ENCODE peak calls at places on chromosome 7, in ten cellular contexts. M, B, P, W, F, V, U, T, C and D are unnamed samples.

GRCh38 chr7:159211540-159212182 is 67.0 kb upstream of the VIPR2 start:
- DNase-seq in F (no peak), T (no peak), V (no peak), B (peak; percentile 67), C (no peak), U (no peak), W (no peak), P (no peak), M (no peak), D (no peak)

GRCh38 chr7:55187701-55188491 is 169.1 kb downstream of the EGFR start:
- DNase-seq in T (no peak), U (no peak), P (no peak), C (no peak), V (no peak), B (no peak), M (peak; percentile 46), W (peak; percentile 78), F (peak; percentile 47), D (no peak)

GRCh38 chr7:29991937-29992336 is 2.3 kb upstream of the SCRN1 start:
- DNase-seq in W (no peak), M (no peak), U (no peak), F (no peak), B (no peak), C (no peak), V (no peak), T (no peak), P (no peak), D (no peak)

GRCh38 chr7:90749774-90750173 is 153.7 kb downstream of the CDK14 start:
- DNase-seq in F (no peak), T (no peak), M (no peak), B (no peak), U (no peak), V (no peak), W (no peak), C (no peak), P (no peak), D (no peak)

GRCh38 chr7:150755473-150756099 is 18.4 kb downstream of the GIMAP5 start:
- DNase-seq in M (no peak), V (no peak), F (no peak), P (no peak), B (no peak), W (no peak), T (no peak), U (no peak), C (peak; percentile 2), D (no peak)

GRCh38 chr7:66927348-66927948 is 6.4 kb downstream of the TMEM248 start:
- DNase-seq in C (no peak), W (no peak), B (no peak), U (no peak), V (no peak), F (no peak), T (no peak), M (no peak), P (no peak), D (no peak)

GRCh38 chr7:7641129-7641663 is 644 bp downstream of the UMAD1 start:
- DNase-seq in C (no peak), B (no peak), V (no peak), F (no peak), U (no peak), P (no peak), M (no peak), T (no peak), W (peak; percentile 36), D (no peak)

GRCh38 chr7:92699560-92699959 is 109.4 kb upstream of the FAM133B start:
- DNase-seq in P (no peak), U (no peak), B (no peak), C (no peak), F (no peak), M (no peak), V (no peak), T (no peak), W (no peak), D (no peak)

GRCh38 chr7:69759373-69759772 is 161.1 kb downstream of the AUTS2 start:
- DNase-seq in W (no peak), C (no peak), T (no peak), P (no peak), V (no peak), M (no peak), B (no peak), U (no peak), F (no peak), D (no peak)

GRCh38 chr7:69762821-69763352 is 164.6 kb downstream of the AUTS2 start:
- DNase-seq in U (no peak), F (no peak), P (no peak), M (no peak), V (no peak), T (no peak), C (no peak), W (no peak), B (no peak), D (no peak)

GRCh38 chr7:69764071-69764470 is 165.8 kb downstream of the AUTS2 start:
- DNase-seq in U (no peak), M (no peak), P (no peak), W (no peak), C (no peak), V (no peak), F (no peak), B (no peak), T (no peak), D (no peak)

GRCh38 chr7:69764681-69765080 is 166.4 kb downstream of the AUTS2 start:
- DNase-seq in B (no peak), F (no peak), P (no peak), C (no peak), M (no peak), W (no peak), U (no peak), V (no peak), T (no peak), D (no peak)

GRCh38 chr7:69761290-69761922 is 163.1 kb downstream of the AUTS2 start:
- DNase-seq in U (no peak), C (no peak), F (no peak), V (no peak), B (no peak), T (no peak), P (no peak), W (no peak), M (no peak), D (no peak)
- H3K9me3 ChIP-seq in U (no peaks in the 10 kb centered on the region), C (no peaks in the 10 kb centered on the region), F (no peaks in the 10 kb centered on the region), V (no peaks in the 10 kb centered on the region), B (no peaks in the 10 kb centered on the region), T (no peaks in the 10 kb centered on the region), P (no peaks in the 10 kb centered on the region), W (no peaks in the 10 kb centered on the region), M (no peaks in the 10 kb centered on the region), D (no peaks in the 10 kb centered on the region)

DNA sequence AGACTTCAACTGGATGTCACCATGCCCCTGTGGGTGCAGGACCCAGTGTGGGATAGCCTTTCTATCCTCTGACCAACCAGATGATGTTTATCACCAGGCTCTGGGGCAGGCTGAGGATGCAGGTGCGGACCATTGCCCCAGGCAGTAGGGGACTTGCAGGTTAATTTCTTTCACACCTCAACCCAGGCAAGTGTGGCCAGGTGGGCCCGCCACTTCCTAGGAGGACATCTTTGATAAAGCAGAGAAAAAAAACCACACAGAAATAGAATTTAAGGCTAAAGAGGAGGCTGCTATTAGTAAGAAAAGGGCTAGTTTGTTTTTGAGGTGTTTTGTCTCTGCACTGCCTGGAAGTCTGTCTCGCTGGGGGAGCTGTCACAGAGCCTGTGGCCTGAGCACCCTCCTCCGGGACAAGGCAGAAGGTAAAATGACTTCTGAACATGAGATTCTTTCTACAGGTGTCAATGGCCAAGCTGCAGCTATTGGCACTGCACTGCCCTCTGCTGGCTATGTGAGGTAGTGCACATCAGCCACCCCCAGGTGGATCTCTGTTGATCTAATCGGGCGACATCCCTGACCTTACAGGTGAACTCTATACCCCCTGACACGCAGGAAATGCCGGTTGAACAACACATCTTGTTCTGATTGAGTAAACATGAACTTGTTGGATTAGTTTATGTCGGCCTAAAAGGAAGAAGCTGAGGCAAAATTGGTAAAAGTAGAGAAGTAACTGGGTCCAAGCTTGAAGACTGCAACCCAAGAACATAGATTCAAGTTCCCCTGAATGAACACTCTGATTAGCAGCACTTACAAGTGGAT is 21.0 kb downstream of the UPP1 start:
- DNase-seq in W (peak; percentile 90), V (peak; percentile 82), F (peak; percentile 71), B (peak; percentile 61), M (peak; percentile 77), C (peak; percentile 84), U (peak; percentile 92), P (peak; percentile 85), T (peak; percentile 86), D (no peak)
- TF ChIP-seq CTCF in W (peak; percentile 95), V (peak; percentile 100), F (peak; percentile 100), B (peak; percentile 98), M (peak; percentile 99), C (peak; percentile 95), U (peak; percentile 98), P (peak; percentile 99), T (peak; percentile 100), D (peak; percentile 98)

GRCh38 chr7:158001621-158002320 is 585.9 kb downstream of the PTPRN2 start:
- DNase-seq in T (no peak), B (no peak), C (no peak), W (no peak), M (no peak), U (no peak), F (no peak), V (no peak), P (peak; percentile 60), D (no peak)

GRCh38 chr7:158002486-158003080 is 585.0 kb downstream of the PTPRN2 start:
- DNase-seq in V (no peak), T (no peak), C (no peak), P (peak; percentile 53), W (no peak), M (no peak), F (no peak), B (no peak), U (no peak), D (no peak)

GRCh38 chr7:158003441-158004122 is 584.0 kb downstream of the PTPRN2 start:
- DNase-seq in P (peak; percentile 63), W (no peak), V (no peak), U (no peak), B (no peak), T (no peak), C (no peak), F (no peak), M (no peak), D (no peak)

GRCh38 chr7:158005531-158005930 is 582.1 kb downstream of the PTPRN2 start:
- DNase-seq in T (no peak), B (no peak), P (peak; percentile 26), F (no peak), C (no peak), W (no peak), M (no peak), U (no peak), V (no peak), D (no peak)

DNA sequence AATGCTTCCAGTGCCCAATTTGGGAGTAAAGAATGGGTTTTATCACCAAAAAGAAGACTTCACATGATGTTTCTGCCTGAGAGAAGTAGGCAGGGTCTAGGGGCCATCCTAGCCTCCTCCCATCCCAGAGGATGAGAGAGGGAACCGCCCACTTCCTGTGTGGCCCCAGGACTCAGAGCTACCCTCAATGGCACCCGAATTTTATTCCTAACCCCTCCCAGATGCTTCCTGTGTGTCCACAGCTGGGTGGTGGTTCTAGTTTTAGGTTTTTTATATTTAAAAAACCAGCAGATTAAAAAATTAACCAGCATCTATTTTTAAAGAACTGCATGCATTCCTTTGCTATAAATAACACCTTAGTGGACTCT is 583.5 kb downstream of the PTPRN2 start:
- DNase-seq in M (no peak), P (no peak), W (no peak), T (no peak), B (no peak), F (no peak), U (no peak), V (no peak), C (no peak), D (no peak)
- H3K9me3 ChIP-seq in M (no peaks in the 10 kb centered on the region), P (no peaks in the 10 kb centered on the region), W (no peaks in the 10 kb centered on the region), T (no peaks in the 10 kb centered on the region), B (no peaks in the 10 kb centered on the region), F (no peaks in the 10 kb centered on the region), U (no peaks in the 10 kb centered on the region), V (no peaks in the 10 kb centered on the region), C (no peaks in the 10 kb centered on the region), D (no peaks in the 10 kb centered on the region)

GRCh38 chr7:4472739-4473138 is 209.4 kb upstream of the FOXK1 start:
- DNase-seq in M (no peak), F (no peak), P (no peak), U (no peak), T (no peak), C (no peak), W (no peak), B (no peak), V (no peak), D (no peak)
- TF ChIP-seq CTCF in M (no peak), F (no peak), P (no peak), U (no peak), T (no peak), C (no peak), W (no peak), B (no peak), V (no peak), D (no peak)